ENCODE peak calls at places on chromosome 4, in four cellular contexts. T is fibroblast of pulmonary artery, D is T-helper 2 cell, R is GM13977. Y is an unnamed sample.

GRCh38 chr4:143302526-143302925 is 34.1 kb upstream of the GAB1 start:
- DNase-seq in D (no peak), R (no peak), T (peak), Y (no peak)

GRCh38 chr4:55031158-55031557 is 94.2 kb downstream of the KDR start:
- DNase-seq in D (no peak), R (no peak), T (no peak), Y (no peak)

GRCh38 chr4:187204389-187204920 is 480.8 kb upstream of the FAT1 start:
- DNase-seq in R (no peak), T (no peak), D (no peak), Y (no peak)

GRCh38 chr4:8270418-8270771 is 841 bp downstream of the HTRA3 start:
- DNase-seq in R (no peak), T (no peak), D (no peak), Y (no peak)

GRCh38 chr4:113094802-113095201 is 45.3 kb downstream of the ANK2 start:
- DNase-seq in R (peak), D (no peak), T (peak), Y (peak)

GRCh38 chr4:128720270-128720669 is 89.2 kb upstream of the JADE1 start:
- DNase-seq in D (no peak), R (no peak), T (no peak), Y (no peak)

GRCh38 chr4:23922535-23923115 is 32.8 kb upstream of the PPARGC1A start:
- DNase-seq in T (no peak), R (no peak), D (no peak), Y (no peak)

GRCh38 chr4:31518796-31519250 is 798.7 kb downstream of the PCDH7 start:
- DNase-seq in R (no peak), T (peak), D (no peak), Y (no peak)

GRCh38 chr4:153684182-153685073 is at the start of gene TLR2:
- DNase-seq in T (peak), D (peak), R (peak), Y (peak)

GRCh38 chr4:101791189-101791572 is 651 bp downstream of the BANK1 start:
- DNase-seq in R (peak), T (no peak), D (no peak), Y (no peak)

GRCh38 chr4:173696011-173696410 is 166.0 kb upstream of the HAND2 start:
- DNase-seq in T (no peak), R (no peak), D (no peak), Y (no peak)

GRCh38 chr4:46886711-46887110 is 22.3 kb downstream of the COX7B2 start:
- DNase-seq in T (peak), D (no peak), R (no peak), Y (no peak)

GRCh38 chr4:54005475-54005874 is 58.9 kb downstream of the CHIC2 start:
- DNase-seq in D (no peak), R (no peak), T (peak), Y (no peak)